ENCODE peak calls at places on chromosomes 16 and 17, in ten cellular contexts. One of them, this sample, is unnamed. For H3K27me3, the result is how much of the 10 kb centered on the place peaks cover.

GRCh38 chr16:83023640-83024039 is 396.9 kb downstream of the CDH13 start:
- DNase-seq in cardiac muscle cell: no peak
- DNase-seq in prostate gland: no peak
- DNase-seq in H9: no peak
- DNase-seq in tibial nerve: no peak
- DNase-seq in heart right ventricle: no peak
- DNase-seq in tibial artery: no peak
- DNase-seq in astrocyte: no peak
- DNase-seq in neural progenitor cell: no peak
- DNase-seq in body of pancreas: no peak
- DNase-seq in this sample: no peak

GRCh38 chr16:19522369-19523159 is 666 bp upstream of the GDE1 start:
- DNase-seq in cardiac muscle cell: no peak
- DNase-seq in prostate gland: no peak
- DNase-seq in H9: no peak
- DNase-seq in tibial nerve: no peak
- DNase-seq in heart right ventricle: no peak
- DNase-seq in tibial artery: no peak
- DNase-seq in astrocyte: no peak
- DNase-seq in neural progenitor cell: no peak
- DNase-seq in body of pancreas: no peak
- DNase-seq in this sample: no peak

GRCh38 chr17:7419833-7420610 is at the start of gene SPEM1:
- DNase-seq in cardiac muscle cell: no peak
- DNase-seq in prostate gland: no peak
- DNase-seq in H9: no peak
- DNase-seq in tibial nerve: no peak
- DNase-seq in heart right ventricle: no peak
- DNase-seq in tibial artery: no peak
- DNase-seq in astrocyte: no peak
- DNase-seq in neural progenitor cell: peak
- DNase-seq in body of pancreas: no peak
- DNase-seq in this sample: no peak

GRCh38 chr16:678858-679807 is 1.1 kb upstream of the STUB1 start:
- DNase-seq in cardiac muscle cell: peak
- DNase-seq in prostate gland: peak
- DNase-seq in H9: peak
- DNase-seq in tibial nerve: no peak
- DNase-seq in heart right ventricle: peak
- DNase-seq in tibial artery: peak
- DNase-seq in astrocyte: peak
- DNase-seq in neural progenitor cell: peak
- DNase-seq in body of pancreas: peak
- DNase-seq in this sample: no peak

GRCh38 chr17:28174352-28175046 is 132.0 kb downstream of the NLK start:
- DNase-seq in cardiac muscle cell: peak
- DNase-seq in prostate gland: no peak
- DNase-seq in H9: no peak
- DNase-seq in tibial nerve: no peak
- DNase-seq in heart right ventricle: no peak
- DNase-seq in tibial artery: no peak
- DNase-seq in astrocyte: no peak
- DNase-seq in neural progenitor cell: no peak
- DNase-seq in body of pancreas: no peak
- DNase-seq in this sample: no peak

GRCh38 chr16:49457196-49457595 is 83.6 kb downstream of the C16orf78 start:
- DNase-seq in cardiac muscle cell: no peak
- DNase-seq in prostate gland: no peak
- DNase-seq in H9: peak
- DNase-seq in tibial nerve: no peak
- DNase-seq in heart right ventricle: no peak
- DNase-seq in tibial artery: peak
- DNase-seq in astrocyte: no peak
- DNase-seq in neural progenitor cell: no peak
- DNase-seq in body of pancreas: peak
- DNase-seq in this sample: no peak

GRCh38 chr17:35732806-35733136 is 1.3 kb downstream of the RASL10B start:
- DNase-seq in cardiac muscle cell: no peak
- DNase-seq in prostate gland: no peak
- DNase-seq in H9: no peak
- DNase-seq in tibial nerve: no peak
- DNase-seq in heart right ventricle: no peak
- DNase-seq in tibial artery: no peak
- DNase-seq in astrocyte: no peak
- DNase-seq in neural progenitor cell: no peak
- DNase-seq in body of pancreas: no peak
- DNase-seq in this sample: no peak

GRCh38 chr17:29401237-29401636 is 11.1 kb downstream of the TAOK1 start:
- DNase-seq in cardiac muscle cell: no peak
- DNase-seq in prostate gland: no peak
- DNase-seq in H9: no peak
- DNase-seq in tibial nerve: no peak
- DNase-seq in heart right ventricle: no peak
- DNase-seq in tibial artery: no peak
- DNase-seq in astrocyte: no peak
- DNase-seq in neural progenitor cell: no peak
- DNase-seq in body of pancreas: no peak
- DNase-seq in this sample: no peak

GRCh38 chr17:40779181-40779909 is 3.0 kb downstream of the KRT27 start:
- DNase-seq in cardiac muscle cell: peak
- DNase-seq in prostate gland: no peak
- DNase-seq in H9: peak
- DNase-seq in tibial nerve: no peak
- DNase-seq in heart right ventricle: no peak
- DNase-seq in tibial artery: no peak
- DNase-seq in astrocyte: no peak
- DNase-seq in neural progenitor cell: no peak
- DNase-seq in body of pancreas: no peak
- DNase-seq in this sample: no peak

GRCh38 chr17:59311051-59311468 is 20.4 kb upstream of the YPEL2 start:
- DNase-seq in cardiac muscle cell: peak
- DNase-seq in prostate gland: peak
- DNase-seq in H9: peak
- DNase-seq in tibial nerve: peak
- DNase-seq in heart right ventricle: peak
- DNase-seq in tibial artery: no peak
- DNase-seq in astrocyte: peak
- DNase-seq in neural progenitor cell: peak
- DNase-seq in body of pancreas: peak
- DNase-seq in this sample: no peak

GRCh38 chr17:38606646-38607611 is 1.2 kb upstream of the SRCIN1 start:
- DNase-seq in cardiac muscle cell: no peak
- DNase-seq in prostate gland: peak
- DNase-seq in H9: peak
- DNase-seq in tibial nerve: no peak
- DNase-seq in heart right ventricle: peak
- DNase-seq in tibial artery: no peak
- DNase-seq in astrocyte: no peak
- DNase-seq in neural progenitor cell: no peak
- DNase-seq in body of pancreas: peak
- DNase-seq in this sample: no peak
- H3K27me3 ChIP-seq in cardiac muscle cell: half or more
- H3K27me3 ChIP-seq in prostate gland: under half
- H3K27me3 ChIP-seq in H9: under half
- H3K27me3 ChIP-seq in tibial nerve: under half
- H3K27me3 ChIP-seq in heart right ventricle: under half
- H3K27me3 ChIP-seq in tibial artery: half or more
- H3K27me3 ChIP-seq in astrocyte: under half
- H3K27me3 ChIP-seq in neural progenitor cell: under half
- H3K27me3 ChIP-seq in body of pancreas: under half
- H3K27me3 ChIP-seq in this sample: half or more

DNA sequence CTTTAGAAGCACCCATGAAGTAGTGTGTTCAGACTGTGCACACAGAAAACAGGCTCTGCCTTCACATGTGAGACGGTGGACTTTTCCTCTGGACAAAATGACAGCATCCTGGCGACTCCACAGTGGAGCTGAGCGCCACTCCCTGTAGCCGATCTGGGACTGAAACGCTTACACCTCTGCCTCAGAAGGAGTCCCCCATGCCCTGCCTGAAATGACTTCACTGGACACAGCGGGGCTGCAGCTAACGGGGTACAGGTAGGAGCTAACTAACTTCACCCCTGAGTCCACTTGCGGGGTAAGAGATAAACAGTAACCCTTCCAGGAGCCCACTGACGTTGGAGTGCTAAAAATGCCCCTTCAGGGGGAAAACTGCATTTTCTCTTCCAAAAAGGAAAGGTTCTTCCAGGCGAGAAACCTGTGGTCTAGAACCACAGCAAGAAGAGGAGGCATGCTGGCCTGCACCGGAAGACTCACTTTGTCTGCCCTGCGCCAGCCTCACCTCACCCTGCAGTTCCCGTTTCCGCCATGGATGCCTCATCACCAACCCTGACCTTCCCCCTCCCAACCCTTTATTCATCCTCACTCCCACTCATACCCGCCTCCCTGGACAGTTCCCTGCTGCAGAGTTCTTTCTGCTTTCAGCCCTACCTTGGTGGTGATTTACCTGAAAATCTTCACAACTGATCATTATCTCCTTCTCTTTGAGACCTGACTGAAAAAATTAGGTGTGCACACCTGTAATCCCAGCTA is 19.4 kb upstream of the ENDOV start:
- DNase-seq in cardiac muscle cell: no peak
- DNase-seq in prostate gland: no peak
- DNase-seq in H9: peak
- DNase-seq in tibial nerve: no peak
- DNase-seq in heart right ventricle: no peak
- DNase-seq in tibial artery: no peak
- DNase-seq in astrocyte: no peak
- DNase-seq in neural progenitor cell: no peak
- DNase-seq in body of pancreas: no peak
- DNase-seq in this sample: no peak
- TF ChIP-seq CTCF in cardiac muscle cell: no peak
- TF ChIP-seq CTCF in prostate gland: no peak
- TF ChIP-seq CTCF in H9: no peak
- TF ChIP-seq CTCF in tibial nerve: no peak
- TF ChIP-seq CTCF in heart right ventricle: no peak
- TF ChIP-seq CTCF in tibial artery: no peak
- TF ChIP-seq CTCF in astrocyte: no peak
- TF ChIP-seq CTCF in neural progenitor cell: no peak
- TF ChIP-seq CTCF in body of pancreas: no peak
- TF ChIP-seq CTCF in this sample: no peak

GRCh38 chr17:38566666-38567031 is 39.1 kb downstream of the SRCIN1 start:
- DNase-seq in cardiac muscle cell: no peak
- DNase-seq in prostate gland: no peak
- DNase-seq in H9: no peak
- DNase-seq in tibial nerve: no peak
- DNase-seq in heart right ventricle: no peak
- DNase-seq in tibial artery: no peak
- DNase-seq in astrocyte: no peak
- DNase-seq in neural progenitor cell: no peak
- DNase-seq in body of pancreas: no peak
- DNase-seq in this sample: no peak

GRCh38 chr17:38568845-38569510 is 36.8 kb downstream of the SRCIN1 start:
- DNase-seq in cardiac muscle cell: no peak
- DNase-seq in prostate gland: no peak
- DNase-seq in H9: no peak
- DNase-seq in tibial nerve: no peak
- DNase-seq in heart right ventricle: no peak
- DNase-seq in tibial artery: no peak
- DNase-seq in astrocyte: no peak
- DNase-seq in neural progenitor cell: no peak
- DNase-seq in body of pancreas: no peak
- DNase-seq in this sample: no peak

GRCh38 chr17:38569701-38570512 is 35.8 kb downstream of the SRCIN1 start:
- DNase-seq in cardiac muscle cell: no peak
- DNase-seq in prostate gland: no peak
- DNase-seq in H9: no peak
- DNase-seq in tibial nerve: no peak
- DNase-seq in heart right ventricle: no peak
- DNase-seq in tibial artery: no peak
- DNase-seq in astrocyte: no peak
- DNase-seq in neural progenitor cell: no peak
- DNase-seq in body of pancreas: no peak
- DNase-seq in this sample: no peak

GRCh38 chr17:38567350-38567749 is 38.4 kb downstream of the SRCIN1 start:
- DNase-seq in cardiac muscle cell: no peak
- DNase-seq in prostate gland: no peak
- DNase-seq in H9: no peak
- DNase-seq in tibial nerve: no peak
- DNase-seq in heart right ventricle: no peak
- DNase-seq in tibial artery: no peak
- DNase-seq in astrocyte: no peak
- DNase-seq in neural progenitor cell: no peak
- DNase-seq in body of pancreas: no peak
- DNase-seq in this sample: no peak

GRCh38 chr17:38568274-38568673 is 37.5 kb downstream of the SRCIN1 start:
- DNase-seq in cardiac muscle cell: no peak
- DNase-seq in prostate gland: no peak
- DNase-seq in H9: peak
- DNase-seq in tibial nerve: no peak
- DNase-seq in heart right ventricle: no peak
- DNase-seq in tibial artery: no peak
- DNase-seq in astrocyte: no peak
- DNase-seq in neural progenitor cell: peak
- DNase-seq in body of pancreas: no peak
- DNase-seq in this sample: no peak
- H3K27me3 ChIP-seq in cardiac muscle cell: half or more
- H3K27me3 ChIP-seq in prostate gland: under half
- H3K27me3 ChIP-seq in H9: half or more
- H3K27me3 ChIP-seq in tibial nerve: under half
- H3K27me3 ChIP-seq in heart right ventricle: under half
- H3K27me3 ChIP-seq in tibial artery: half or more
- H3K27me3 ChIP-seq in astrocyte: half or more
- H3K27me3 ChIP-seq in neural progenitor cell: half or more
- H3K27me3 ChIP-seq in body of pancreas: under half
- H3K27me3 ChIP-seq in this sample: half or more

GRCh38 chr17:33200116-33200515 is 93.0 kb downstream of the ASIC2 start:
- DNase-seq in cardiac muscle cell: no peak
- DNase-seq in prostate gland: no peak
- DNase-seq in H9: no peak
- DNase-seq in tibial nerve: no peak
- DNase-seq in heart right ventricle: no peak
- DNase-seq in tibial artery: peak
- DNase-seq in astrocyte: peak
- DNase-seq in neural progenitor cell: no peak
- DNase-seq in body of pancreas: no peak
- DNase-seq in this sample: peak

GRCh38 chr17:33201255-33201654 is 91.8 kb downstream of the ASIC2 start:
- DNase-seq in cardiac muscle cell: no peak
- DNase-seq in prostate gland: no peak
- DNase-seq in H9: peak
- DNase-seq in tibial nerve: no peak
- DNase-seq in heart right ventricle: no peak
- DNase-seq in tibial artery: no peak
- DNase-seq in astrocyte: no peak
- DNase-seq in neural progenitor cell: peak
- DNase-seq in body of pancreas: no peak
- DNase-seq in this sample: no peak

GRCh38 chr17:33202796-33203195 is 90.3 kb downstream of the ASIC2 start:
- DNase-seq in cardiac muscle cell: no peak
- DNase-seq in prostate gland: no peak
- DNase-seq in H9: peak
- DNase-seq in tibial nerve: no peak
- DNase-seq in heart right ventricle: no peak
- DNase-seq in tibial artery: peak
- DNase-seq in astrocyte: no peak
- DNase-seq in neural progenitor cell: no peak
- DNase-seq in body of pancreas: no peak
- DNase-seq in this sample: no peak

GRCh38 chr17:33202011-33202410 is 91.1 kb downstream of the ASIC2 start:
- DNase-seq in cardiac muscle cell: no peak
- DNase-seq in prostate gland: no peak
- DNase-seq in H9: peak
- DNase-seq in tibial nerve: no peak
- DNase-seq in heart right ventricle: no peak
- DNase-seq in tibial artery: peak
- DNase-seq in astrocyte: no peak
- DNase-seq in neural progenitor cell: peak
- DNase-seq in body of pancreas: no peak
- DNase-seq in this sample: no peak

GRCh38 chr17:33200587-33200986 is 92.5 kb downstream of the ASIC2 start:
- DNase-seq in cardiac muscle cell: no peak
- DNase-seq in prostate gland: no peak
- DNase-seq in H9: peak
- DNase-seq in tibial nerve: no peak
- DNase-seq in heart right ventricle: no peak
- DNase-seq in tibial artery: peak
- DNase-seq in astrocyte: peak
- DNase-seq in neural progenitor cell: no peak
- DNase-seq in body of pancreas: no peak
- DNase-seq in this sample: peak
- TF ChIP-seq CTCF in cardiac muscle cell: no peak
- TF ChIP-seq CTCF in prostate gland: no peak
- TF ChIP-seq CTCF in H9: no peak
- TF ChIP-seq CTCF in tibial nerve: no peak
- TF ChIP-seq CTCF in heart right ventricle: no peak
- TF ChIP-seq CTCF in tibial artery: no peak
- TF ChIP-seq CTCF in astrocyte: no peak
- TF ChIP-seq CTCF in neural progenitor cell: peak
- TF ChIP-seq CTCF in body of pancreas: no peak
- TF ChIP-seq CTCF in this sample: peak